ENCODE peak calls at places on chromosomes 11 and 22, in five cellular contexts. R is memory B cell; K is NCI-H1105; T is T follicular helper cell; C is CD4-positive, CD25-positive, alpha-beta regulatory T cell. W is an unnamed sample.

GRCh38 chr11:79708319-79708928 is 267.6 kb upstream of the TENM4 start:
- DNase-seq in C (no peak), T (no peak), K (peak), R (no peak), W (peak)

GRCh38 chr11:70296681-70297080 is 26.2 kb downstream of the PPFIA1 start:
- DNase-seq in T (no peak), K (no peak), C (no peak), R (no peak), W (no peak)

GRCh38 chr11:2137202-2138071 is 1.8 kb downstream of the IGF2 start:
- DNase-seq in C (no peak), K (peak), T (no peak), R (no peak), W (no peak)

GRCh38 chr11:117152066-117152465 is 8.0 kb downstream of the PAFAH1B2 start:
- DNase-seq in R (no peak), T (no peak), K (no peak), C (no peak), W (no peak)

GRCh38 chr22:27122561-27122960 is 465.2 kb downstream of the MIAT start:
- DNase-seq in T (no peak), C (no peak), K (peak), R (no peak), W (no peak)

GRCh38 chr11:14179126-14179820 is 179.7 kb downstream of the RRAS2 start:
- DNase-seq in R (no peak), C (no peak), K (peak), T (no peak), W (no peak)

GRCh38 chr22:35533365-35534029 is 7.1 kb upstream of the RASD2 start:
- DNase-seq in C (no peak), T (no peak), R (no peak), K (no peak), W (no peak)

GRCh38 chr11:113553235-113553634 is 78.0 kb upstream of the DRD2 start:
- DNase-seq in C (no peak), R (no peak), T (no peak), K (no peak), W (no peak)

GRCh38 chr22:49147171-49147570 is 680.5 kb downstream of the BRD1 start:
- DNase-seq in R (no peak), K (no peak), C (no peak), T (no peak), W (no peak)

GRCh38 chr11:73931951-73932350 is 18.9 kb upstream of the DNAJB13 start:
- DNase-seq in K (no peak), T (no peak), C (no peak), R (no peak), W (no peak)

GRCh38 chr11:22477312-22477711 is 139.1 kb downstream of the SLC17A6 start:
- DNase-seq in T (no peak), R (no peak), K (no peak), C (no peak), W (no peak)

GRCh38 chr11:81007046-81007445 is 1566.2 kb upstream of the TENM4 start:
- DNase-seq in C (no peak), K (no peak), T (no peak), R (no peak), W (peak)

GRCh38 chr11:102552020-102552419 is 21.5 kb upstream of the MMP7 start:
- DNase-seq in T (no peak), K (no peak), C (no peak), R (no peak), W (no peak)

W was measured in NCI-H1092.